ENCODE peak calls at places on chromosome X, in four cellular contexts. J is K562, C is A549, X is HepG2. V is an unnamed sample.
A peak's percentile ranks its signal among the peaks of the same experiment; 100 is the strongest.

GRCh38 chrX:74118503-74118902 is 185.5 kb upstream of the ZCCHC13 start:
- DNase-seq in J (no peak), C (no peak), X (no peak), V (no peak)

GRCh38 chrX:40465735-40466551 is 114.8 kb upstream of the ATP6AP2 start:
- DNase-seq in J (peak; percentile 25), C (no peak), X (no peak), V (no peak)

GRCh38 chrX:103372886-103373285 is 3.5 kb upstream of the BEX3 start:
- DNase-seq in J (no peak), C (no peak), X (no peak), V (no peak)

GRCh38 chrX:135572436-135572835 is 52.0 kb downstream of the INTS6L start:
- DNase-seq in J (no peak), C (no peak), X (no peak), V (no peak)

GRCh38 chrX:142804085-142804484 is 221.6 kb upstream of the SPANXN4 start:
- DNase-seq in J (no peak), C (no peak), X (no peak), V (no peak)

GRCh38 chrX:145716226-145716625 is 101.4 kb upstream of the SLITRK2 start:
- DNase-seq in J (no peak), C (no peak), X (no peak), V (no peak)

GRCh38 chrX:129540725-129541184 is 696 bp downstream of the OCRL start:
- DNase-seq in J (no peak), C (peak; percentile 25), X (peak; percentile 12), V (peak; percentile 12)

GRCh38 chrX:45668686-45669443 is 468.2 kb upstream of the DIPK2B start:
- DNase-seq in J (no peak), C (no peak), X (no peak), V (no peak)

GRCh38 chrX:19046343-19047215 is 62.7 kb upstream of the PHKA2 start:
- DNase-seq in J (no peak), C (peak; percentile 86), X (no peak), V (no peak)

GRCh38 chrX:107686792-107687191 is 58.5 kb downstream of the PRPS1 start:
- DNase-seq in J (no peak), C (no peak), X (no peak), V (no peak)

GRCh38 chrX:37697169-37697760 is 11.7 kb downstream of the XK start:
- DNase-seq in J (no peak), C (no peak), X (no peak), V (no peak)

GRCh38 chrX:56813318-56813837 is 84.3 kb downstream of the NBDY start:
- DNase-seq in J (no peak), C (no peak), X (no peak), V (no peak)

GRCh38 chrX:12419591-12419990 is 281.3 kb downstream of the FRMPD4 start:
- DNase-seq in J (no peak), C (no peak), X (no peak), V (no peak)

GRCh38 chrX:16882702-16883486 is 12.7 kb upstream of the RBBP7 start:
- DNase-seq in J (peak; percentile 60), C (peak; percentile 74), X (peak; percentile 44), V (peak; percentile 64)

GRCh38 chrX:126509917-126510316 is 42.7 kb downstream of the DCAF12L1 start:
- DNase-seq in J (no peak), C (no peak), X (no peak), V (no peak)

GRCh38 chrX:40964633-40965586 is 120.3 kb upstream of the USP9X start:
- DNase-seq in J (no peak), C (no peak), X (no peak), V (no peak)

GRCh38 chrX:6941041-6941440 is 206.5 kb upstream of the STS start:
- DNase-seq in J (no peak), C (no peak), X (no peak), V (no peak)

GRCh38 chrX:5236096-5236495 is 992.6 kb downstream of the NLGN4X start:
- DNase-seq in J (no peak), C (peak; percentile 1), X (no peak), V (peak; percentile 9)

GRCh38 chrX:122154019-122154418 is 1030.1 kb upstream of the GRIA3 start:
- DNase-seq in J (no peak), C (no peak), X (no peak), V (no peak)

GRCh38 chrX:130937101-130937500 is 34.1 kb upstream of the ENOX2 start:
- DNase-seq in J (no peak), C (no peak), X (no peak), V (no peak)

DNA sequence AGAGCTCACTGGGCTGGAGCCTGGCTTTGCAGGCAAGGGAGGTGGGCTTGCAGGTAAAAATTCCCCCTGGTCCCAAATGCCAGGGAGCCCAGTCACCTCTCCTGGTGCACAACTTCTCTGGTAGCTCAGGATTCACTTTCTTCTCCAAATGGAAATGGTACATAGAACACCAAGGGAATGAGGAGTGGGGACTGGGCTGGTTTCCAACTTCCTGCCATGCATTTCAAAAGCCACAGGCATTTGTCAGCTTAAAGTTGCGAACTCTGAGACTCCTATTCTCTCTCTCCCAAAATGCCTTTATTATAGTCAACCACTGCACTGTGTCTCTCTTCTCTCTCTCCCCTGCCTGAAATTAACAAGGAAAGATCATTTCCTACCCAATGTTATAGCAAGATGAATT is 177.3 kb downstream of the GRIA3 start:
- DNase-seq in J (no peak), C (no peak), X (no peak), V (no peak)
- TF ChIP-seq MAX in J (no peak), C (no peak), X (no peak), V (no peak)

GRCh38 chrX:2540426-2540942 is 39.7 kb upstream of the DHRSX start:
- DNase-seq in J (no peak), C (no peak), X (no peak), V (no peak)
- TF ChIP-seq HMGXB4 in J (no peak), C (no peak), X (no peak), V (no peak)

DNA sequence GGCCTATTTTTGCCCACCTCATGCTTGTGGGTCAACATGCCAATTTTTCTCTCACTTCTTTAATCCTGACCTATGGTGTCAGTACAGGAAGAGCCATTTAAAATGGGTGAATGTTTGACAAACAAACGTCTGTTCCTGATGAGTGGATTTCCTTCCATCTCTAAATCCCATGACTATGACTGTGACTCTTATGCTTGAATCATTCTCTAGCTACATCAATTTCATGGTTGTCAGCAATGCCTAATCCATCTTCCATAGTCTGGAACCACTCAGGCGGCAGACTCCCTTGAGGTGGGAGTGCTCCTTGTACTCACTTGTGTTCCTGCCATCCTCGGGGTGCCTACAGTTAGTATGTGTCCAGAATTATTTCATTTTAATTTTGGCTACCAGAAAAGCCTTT is 194.9 kb upstream of the RPS6KA3 start:
- DNase-seq in J (no peak), C (no peak), X (no peak), V (no peak)
- TF ChIP-seq USF2 in J (no peak), C (no peak), X (no peak), V (no peak)

DNA sequence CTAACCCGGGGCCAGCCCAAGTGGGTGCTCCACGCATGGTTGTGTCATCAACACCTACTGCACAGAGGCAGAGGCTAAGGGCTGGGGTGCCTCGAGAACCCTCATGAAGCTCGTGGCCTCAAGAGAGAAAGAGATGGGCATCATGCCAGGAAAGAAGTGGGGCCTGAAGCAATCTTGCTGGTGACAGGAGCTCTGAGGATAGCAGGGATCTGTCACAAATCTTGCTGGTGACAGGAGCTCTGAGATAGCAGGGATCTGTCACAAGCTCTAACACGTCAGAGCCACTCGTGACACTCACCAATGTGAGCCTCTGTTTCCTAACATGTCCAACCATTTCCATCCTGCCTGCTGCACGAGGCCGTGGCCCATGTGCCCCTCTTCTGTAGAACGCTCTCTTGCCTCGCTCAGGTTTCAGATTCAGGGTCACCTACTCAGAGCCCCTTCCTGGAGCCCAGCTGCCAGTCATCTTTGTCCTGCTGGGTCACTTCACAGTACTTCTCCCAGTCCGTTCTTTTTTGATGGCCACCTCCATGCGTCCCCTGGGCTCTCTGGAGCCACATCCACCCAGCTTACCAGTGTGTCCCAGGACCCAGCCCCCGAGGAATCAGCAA is 21.1 kb downstream of the PNMA6E start:
- DNase-seq in J (no peak), C (no peak), X (no peak), V (no peak)
- TF ChIP-seq MAX in J (no peak), C (no peak), X (no peak), V (no peak)

DNA sequence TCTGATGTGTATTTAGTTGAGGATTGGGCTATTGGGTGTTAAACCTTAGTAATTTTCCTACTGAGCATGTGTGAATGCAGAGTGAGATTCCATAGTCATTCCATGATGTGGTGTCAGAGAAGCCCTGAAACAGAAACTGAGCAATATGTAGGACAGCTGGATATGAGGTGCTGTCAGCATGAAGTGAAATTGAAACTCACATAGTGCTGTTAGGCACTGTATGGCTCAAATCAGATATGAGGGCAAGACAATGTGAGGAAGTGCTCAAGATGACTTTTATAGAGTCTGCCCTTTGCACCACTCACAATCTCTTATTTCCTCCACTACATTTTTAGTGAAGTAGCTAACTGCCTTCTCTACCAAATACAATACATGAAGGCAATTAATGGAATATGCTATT is 188.3 kb downstream of the SH3BGRL start:
- DNase-seq in J (no peak), C (no peak), X (no peak), V (no peak)
- TF ChIP-seq HMGXB4 in J (no peak), C (no peak), X (no peak), V (no peak)

GRCh38 chrX:110418220-110418856 is 59.7 kb downstream of the RTL9 start:
- DNase-seq in J (peak; percentile 40), C (peak; percentile 59), X (no peak), V (peak; percentile 14)

GRCh38 chrX:110421499-110422455 is 63.1 kb downstream of the RTL9 start:
- DNase-seq in J (no peak), C (no peak), X (no peak), V (no peak)

GRCh38 chrX:110417128-110417527 is 58.5 kb downstream of the RTL9 start:
- DNase-seq in J (no peak), C (no peak), X (no peak), V (no peak)

GRCh38 chrX:110418857-110419249 is 60.2 kb downstream of the RTL9 start:
- DNase-seq in J (peak; percentile 15), C (no peak), X (no peak), V (no peak)

DNA sequence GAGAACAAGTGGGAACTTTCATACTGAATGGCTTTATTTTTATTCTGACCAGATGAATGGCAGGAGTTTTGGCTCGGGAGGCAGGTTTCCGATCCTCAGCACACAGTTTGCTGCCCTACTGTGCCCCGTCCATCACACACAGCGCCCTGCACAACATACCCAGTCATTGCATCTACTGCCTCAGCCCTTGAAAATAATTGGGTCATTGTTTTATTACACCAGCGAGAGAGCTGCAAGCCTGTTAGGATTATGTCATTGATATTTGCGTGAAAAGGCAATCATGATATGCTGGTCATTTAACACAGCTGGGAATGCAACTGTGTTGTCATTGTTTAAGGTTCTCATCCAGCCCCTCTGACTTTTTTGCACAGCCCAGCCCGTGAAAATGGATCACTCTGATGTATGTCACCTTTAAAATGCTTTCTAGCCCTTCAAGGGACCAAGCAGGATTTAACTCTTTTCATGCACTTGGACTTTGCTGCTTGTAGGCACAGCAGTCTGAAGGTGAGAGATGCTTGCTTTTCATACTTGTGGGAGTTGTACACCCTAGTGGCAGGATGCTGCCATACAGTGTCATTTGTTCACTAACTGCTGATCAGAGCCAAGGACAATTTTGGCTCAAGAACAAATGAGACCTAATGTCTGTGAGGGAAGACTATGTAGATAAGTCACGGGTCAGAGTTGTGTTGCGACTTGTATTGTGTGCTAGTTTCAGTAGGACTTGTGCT is 62.3 kb downstream of the RTL9 start:
- DNase-seq in J (peak; percentile 35), C (peak; percentile 13), X (no peak), V (no peak)
- TF ChIP-seq USF2 in J (no peak), C (no peak), X (no peak), V (no peak)

GRCh38 chrX:38929966-38930421 is 128.7 kb downstream of the MID1IP1 start:
- DNase-seq in J (no peak), C (no peak), X (no peak), V (no peak)
- TF ChIP-seq MAX in J (no peak), C (no peak), X (no peak), V (no peak)

V was measured in WTC11.